ENCODE peak calls at places on chromosomes 4 and X, in ten cellular contexts. One of them, this sample, is unnamed. For H3K27me3, the result is how much of the 10 kb centered on the place peaks cover.

GRCh38 chrX:7252013-7252610 is 104.2 kb upstream of the PUDP start:
- DNase-seq in tibial nerve: no peak
- DNase-seq in HCT116: no peak
- DNase-seq in uterus: no peak
- DNase-seq in IMR-90: no peak
- DNase-seq in stomach: peak
- DNase-seq in Peyer's patch: peak
- DNase-seq in H1: no peak
- DNase-seq in thyroid gland: peak
- DNase-seq in heart left ventricle: no peak
- DNase-seq in this sample: no peak

GRCh38 chrX:150649096-150649870 is 43.9 kb upstream of the MTMR1 start:
- DNase-seq in thyroid gland: peak
- DNase-seq in H1: no peak
- DNase-seq in Peyer's patch: no peak
- DNase-seq in tibial nerve: peak
- DNase-seq in heart left ventricle: no peak
- DNase-seq in uterus: peak
- DNase-seq in stomach: no peak
- DNase-seq in IMR-90: peak
- DNase-seq in HCT116: no peak
- DNase-seq in this sample: peak

GRCh38 chr4:129364747-129365452 is 268.9 kb downstream of the C4orf33 start:
- DNase-seq in stomach: no peak
- DNase-seq in thyroid gland: peak
- DNase-seq in IMR-90: no peak
- DNase-seq in uterus: no peak
- DNase-seq in HCT116: no peak
- DNase-seq in Peyer's patch: no peak
- DNase-seq in H1: no peak
- DNase-seq in heart left ventricle: no peak
- DNase-seq in tibial nerve: no peak
- DNase-seq in this sample: no peak

GRCh38 chr4:139210486-139210885 is 33.5 kb upstream of the ELF2 start:
- DNase-seq in thyroid gland: no peak
- DNase-seq in stomach: no peak
- DNase-seq in IMR-90: no peak
- DNase-seq in heart left ventricle: no peak
- DNase-seq in H1: no peak
- DNase-seq in tibial nerve: no peak
- DNase-seq in HCT116: no peak
- DNase-seq in Peyer's patch: no peak
- DNase-seq in uterus: peak
- DNase-seq in this sample: no peak

GRCh38 chr4:103150677-103151076 is 47.5 kb downstream of the CENPE start:
- DNase-seq in stomach: no peak
- DNase-seq in thyroid gland: no peak
- DNase-seq in uterus: no peak
- DNase-seq in tibial nerve: no peak
- DNase-seq in IMR-90: peak
- DNase-seq in H1: no peak
- DNase-seq in HCT116: no peak
- DNase-seq in heart left ventricle: no peak
- DNase-seq in Peyer's patch: no peak
- DNase-seq in this sample: no peak

GRCh38 chrX:113510586-113510985 is 670.0 kb upstream of the AMOT start:
- DNase-seq in uterus: no peak
- DNase-seq in thyroid gland: no peak
- DNase-seq in H1: no peak
- DNase-seq in tibial nerve: no peak
- DNase-seq in Peyer's patch: no peak
- DNase-seq in stomach: no peak
- DNase-seq in heart left ventricle: no peak
- DNase-seq in IMR-90: no peak
- DNase-seq in HCT116: no peak
- DNase-seq in this sample: no peak

GRCh38 chr4:7924570-7924969 is 15.1 kb downstream of the AFAP1 start:
- DNase-seq in HCT116: no peak
- DNase-seq in H1: no peak
- DNase-seq in stomach: no peak
- DNase-seq in thyroid gland: no peak
- DNase-seq in IMR-90: no peak
- DNase-seq in tibial nerve: no peak
- DNase-seq in Peyer's patch: no peak
- DNase-seq in heart left ventricle: no peak
- DNase-seq in uterus: no peak
- DNase-seq in this sample: peak

GRCh38 chrX:140440891-140441290 is 64.0 kb downstream of the SOX3 start:
- DNase-seq in Peyer's patch: no peak
- DNase-seq in heart left ventricle: no peak
- DNase-seq in HCT116: no peak
- DNase-seq in IMR-90: peak
- DNase-seq in tibial nerve: no peak
- DNase-seq in thyroid gland: peak
- DNase-seq in stomach: no peak
- DNase-seq in H1: no peak
- DNase-seq in uterus: no peak
- DNase-seq in this sample: no peak

GRCh38 chr4:16914208-16914607 is 15.8 kb upstream of the LDB2 start:
- DNase-seq in uterus: no peak
- DNase-seq in H1: no peak
- DNase-seq in tibial nerve: no peak
- DNase-seq in Peyer's patch: no peak
- DNase-seq in heart left ventricle: no peak
- DNase-seq in IMR-90: peak
- DNase-seq in stomach: no peak
- DNase-seq in thyroid gland: no peak
- DNase-seq in HCT116: no peak
- DNase-seq in this sample: no peak

GRCh38 chr4:151197258-151197657 is 79.7 kb upstream of the PRSS48 start:
- DNase-seq in H1: no peak
- DNase-seq in tibial nerve: peak
- DNase-seq in HCT116: no peak
- DNase-seq in heart left ventricle: no peak
- DNase-seq in Peyer's patch: no peak
- DNase-seq in IMR-90: no peak
- DNase-seq in uterus: peak
- DNase-seq in thyroid gland: no peak
- DNase-seq in stomach: no peak
- DNase-seq in this sample: peak

GRCh38 chrX:49258749-49259124 is 5.8 kb downstream of the FOXP3 start:
- DNase-seq in HCT116: no peak
- DNase-seq in stomach: no peak
- DNase-seq in H1: no peak
- DNase-seq in heart left ventricle: no peak
- DNase-seq in IMR-90: no peak
- DNase-seq in uterus: no peak
- DNase-seq in tibial nerve: no peak
- DNase-seq in thyroid gland: no peak
- DNase-seq in Peyer's patch: no peak
- DNase-seq in this sample: no peak
- H3K27me3 ChIP-seq in HCT116: under half
- H3K27me3 ChIP-seq in stomach: under half
- H3K27me3 ChIP-seq in H1: under half
- H3K27me3 ChIP-seq in heart left ventricle: under half
- H3K27me3 ChIP-seq in IMR-90: under half
- H3K27me3 ChIP-seq in uterus: under half
- H3K27me3 ChIP-seq in tibial nerve: under half
- H3K27me3 ChIP-seq in thyroid gland: under half
- H3K27me3 ChIP-seq in Peyer's patch: under half
- H3K27me3 ChIP-seq in this sample: under half

GRCh38 chr4:38856046-38856445 is 571 bp downstream of the TLR6 start:
- DNase-seq in stomach: no peak
- DNase-seq in IMR-90: no peak
- DNase-seq in H1: no peak
- DNase-seq in Peyer's patch: no peak
- DNase-seq in uterus: no peak
- DNase-seq in tibial nerve: no peak
- DNase-seq in heart left ventricle: no peak
- DNase-seq in thyroid gland: no peak
- DNase-seq in HCT116: no peak
- DNase-seq in this sample: no peak

GRCh38 chr4:38859501-38859900 is 2.9 kb upstream of the TLR6 start:
- DNase-seq in tibial nerve: no peak
- DNase-seq in IMR-90: no peak
- DNase-seq in H1: no peak
- DNase-seq in Peyer's patch: no peak
- DNase-seq in stomach: no peak
- DNase-seq in heart left ventricle: no peak
- DNase-seq in thyroid gland: no peak
- DNase-seq in uterus: no peak
- DNase-seq in HCT116: no peak
- DNase-seq in this sample: no peak

GRCh38 chr4:38857354-38858096 is 908 bp upstream of the TLR6 start:
- DNase-seq in HCT116: peak
- DNase-seq in heart left ventricle: peak
- DNase-seq in tibial nerve: peak
- DNase-seq in thyroid gland: peak
- DNase-seq in Peyer's patch: no peak
- DNase-seq in H1: no peak
- DNase-seq in stomach: no peak
- DNase-seq in uterus: peak
- DNase-seq in IMR-90: peak
- DNase-seq in this sample: no peak

GRCh38 chr4:38856524-38857337 is at the start of gene TLR6:
- DNase-seq in uterus: peak
- DNase-seq in heart left ventricle: no peak
- DNase-seq in Peyer's patch: no peak
- DNase-seq in IMR-90: peak
- DNase-seq in thyroid gland: peak
- DNase-seq in stomach: peak
- DNase-seq in HCT116: peak
- DNase-seq in tibial nerve: peak
- DNase-seq in H1: no peak
- DNase-seq in this sample: no peak

GRCh38 chr4:38858097-38858420 is 1.4 kb upstream of the TLR6 start:
- DNase-seq in uterus: no peak
- DNase-seq in tibial nerve: no peak
- DNase-seq in stomach: no peak
- DNase-seq in thyroid gland: no peak
- DNase-seq in Peyer's patch: no peak
- DNase-seq in H1: no peak
- DNase-seq in heart left ventricle: no peak
- DNase-seq in HCT116: no peak
- DNase-seq in IMR-90: no peak
- DNase-seq in this sample: no peak
- H3K4me3 ChIP-seq in uterus: no peak
- H3K4me3 ChIP-seq in tibial nerve: no peak
- H3K4me3 ChIP-seq in stomach: no peak
- H3K4me3 ChIP-seq in thyroid gland: no peak
- H3K4me3 ChIP-seq in Peyer's patch: no peak
- H3K4me3 ChIP-seq in H1: no peak
- H3K4me3 ChIP-seq in heart left ventricle: no peak
- H3K4me3 ChIP-seq in HCT116: peak
- H3K4me3 ChIP-seq in IMR-90: no peak
- H3K4me3 ChIP-seq in this sample: no peak

GRCh38 chr4:41990383-41991111 is at the start of gene SLC30A9:
- DNase-seq in IMR-90: peak
- DNase-seq in thyroid gland: peak
- DNase-seq in H1: peak
- DNase-seq in HCT116: peak
- DNase-seq in uterus: peak
- DNase-seq in heart left ventricle: peak
- DNase-seq in stomach: peak
- DNase-seq in tibial nerve: peak
- DNase-seq in Peyer's patch: peak
- DNase-seq in this sample: peak
- TF ChIP-seq POLR2A in IMR-90: peak
- TF ChIP-seq POLR2A in thyroid gland: peak
- TF ChIP-seq POLR2A in H1: peak
- TF ChIP-seq POLR2A in HCT116: peak
- TF ChIP-seq POLR2A in uterus: peak
- TF ChIP-seq POLR2A in heart left ventricle: peak
- TF ChIP-seq POLR2A in stomach: no peak
- TF ChIP-seq POLR2A in tibial nerve: peak
- TF ChIP-seq POLR2A in Peyer's patch: peak
- TF ChIP-seq POLR2A in this sample: peak

GRCh38 chr4:54095110-54095800 is 4.7 kb upstream of the GSX2 start:
- DNase-seq in uterus: no peak
- DNase-seq in HCT116: no peak
- DNase-seq in stomach: no peak
- DNase-seq in IMR-90: no peak
- DNase-seq in H1: no peak
- DNase-seq in heart left ventricle: no peak
- DNase-seq in thyroid gland: no peak
- DNase-seq in Peyer's patch: no peak
- DNase-seq in tibial nerve: no peak
- DNase-seq in this sample: no peak
- H3K27me3 ChIP-seq in uterus: half or more
- H3K27me3 ChIP-seq in HCT116: under half
- H3K27me3 ChIP-seq in stomach: half or more
- H3K27me3 ChIP-seq in IMR-90: under half
- H3K27me3 ChIP-seq in H1: half or more
- H3K27me3 ChIP-seq in heart left ventricle: half or more
- H3K27me3 ChIP-seq in thyroid gland: half or more
- H3K27me3 ChIP-seq in Peyer's patch: under half
- H3K27me3 ChIP-seq in tibial nerve: under half
- H3K27me3 ChIP-seq in this sample: half or more

DNA sequence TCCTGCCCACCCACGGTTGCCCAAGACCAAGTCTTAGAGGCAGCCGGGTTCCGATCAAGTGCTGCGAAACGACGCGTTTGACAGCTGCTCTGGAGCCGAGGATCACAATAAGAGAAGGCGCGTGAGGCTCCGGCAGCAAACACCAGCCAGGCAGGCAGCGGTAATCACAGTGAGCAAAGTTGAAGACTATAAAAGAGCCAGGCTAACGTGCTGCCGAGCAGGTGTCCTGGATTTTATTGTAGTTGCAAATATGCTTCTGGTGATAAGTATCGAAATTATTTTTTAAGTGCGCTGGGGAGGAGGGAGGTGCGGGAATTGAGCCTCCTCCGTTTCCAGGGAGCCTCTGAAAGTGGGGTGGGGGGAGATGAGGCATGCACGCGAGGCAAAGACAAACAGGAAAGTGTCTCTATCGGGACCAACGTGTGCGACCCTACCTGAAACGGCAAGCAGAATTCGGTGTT is 597 bp downstream of the GABRA2 start:
- DNase-seq in heart left ventricle: no peak
- DNase-seq in HCT116: no peak
- DNase-seq in stomach: no peak
- DNase-seq in thyroid gland: peak
- DNase-seq in tibial nerve: no peak
- DNase-seq in H1: no peak
- DNase-seq in IMR-90: no peak
- DNase-seq in Peyer's patch: peak
- DNase-seq in uterus: no peak
- DNase-seq in this sample: no peak
- H3K4me3 ChIP-seq in heart left ventricle: peak
- H3K4me3 ChIP-seq in HCT116: no peak
- H3K4me3 ChIP-seq in stomach: peak
- H3K4me3 ChIP-seq in thyroid gland: no peak
- H3K4me3 ChIP-seq in tibial nerve: peak
- H3K4me3 ChIP-seq in H1: peak
- H3K4me3 ChIP-seq in IMR-90: peak
- H3K4me3 ChIP-seq in Peyer's patch: no peak
- H3K4me3 ChIP-seq in uterus: no peak
- H3K4me3 ChIP-seq in this sample: peak

This sample was measured in sigmoid colon.